ENCODE peak calls at places on chromosomes 13 and 19, in nine cellular contexts. R is endothelial cell, W is body of pancreas, S is NCI-H774, V is heart right ventricle, C is thoracic aorta, Z is T-helper 9 cell, T is NCI-H748 treated with DMSO at 0.1 percent for 48 hours, O is aorta. J is an unnamed sample.

GRCh38 chr13:114123448-114123847 is 9.0 kb downstream of the RASA3 start:
- DNase-seq in R (no peak), W (no peak), S (no peak), V (no peak), C (no peak), Z (no peak), T (no peak), O (no peak), J (no peak)

GRCh38 chr19:49114630-49115363 is 627 bp downstream of the LIN7B start:
- DNase-seq in R (peak; percentile 56), W (peak; percentile 74), S (no peak), V (peak; percentile 71), C (no peak), Z (no peak), T (no peak), O (peak; percentile 86), J (no peak)

GRCh38 chr19:7539827-7540425 is 4.4 kb downstream of the PNPLA6 start:
- DNase-seq in R (no peak), W (no peak), S (no peak), V (no peak), C (no peak), Z (no peak), T (no peak), O (no peak), J (no peak)

GRCh38 chr19:16834747-16835146 is 5.5 kb downstream of the SIN3B start:
- DNase-seq in R (no peak), W (no peak), S (no peak), V (no peak), C (no peak), Z (no peak), T (no peak), O (no peak), J (no peak)

GRCh38 chr13:98813993-98814392 is 61.5 kb upstream of the SLC15A1 start:
- DNase-seq in R (no peak), W (no peak), S (no peak), V (no peak), C (no peak), Z (no peak), T (no peak), O (no peak), J (no peak)

GRCh38 chr19:11451327-11451941 is 16.0 kb downstream of the PRKCSH start:
- DNase-seq in R (no peak), W (no peak), S (no peak), V (no peak), C (no peak), Z (no peak), T (no peak), O (no peak), J (no peak)

GRCh38 chr19:17348700-17349099 is 11.3 kb downstream of the GTPBP3 start:
- DNase-seq in R (peak; percentile 45), W (no peak), S (peak; percentile 58), V (peak; percentile 77), C (peak; percentile 51), Z (no peak), T (no peak), O (peak; percentile 90), J (no peak)

GRCh38 chr19:12996542-12997094 is 1.3 kb downstream of the NFIX start:
- DNase-seq in R (no peak), W (peak; percentile 52), S (no peak), V (peak; percentile 66), C (no peak), Z (no peak), T (no peak), O (no peak), J (no peak)

GRCh38 chr13:30400376-30400775 is 21.9 kb upstream of the UBE2L5 start:
- DNase-seq in R (no peak), W (no peak), S (no peak), V (no peak), C (no peak), Z (no peak), T (no peak), O (no peak), J (no peak)

GRCh38 chr13:76717092-76717491 is 169.1 kb downstream of the KCTD12 start:
- DNase-seq in R (no peak), W (no peak), S (no peak), V (no peak), C (no peak), Z (no peak), T (no peak), O (no peak), J (no peak)

GRCh38 chr19:1266818-1267440 is 2.2 kb upstream of the CIRBP start:
- DNase-seq in R (peak; percentile 89), W (peak; percentile 65), S (peak; percentile 50), V (peak; percentile 84), C (no peak), Z (peak; percentile 72), T (no peak), O (peak; percentile 82), J (no peak)

GRCh38 chr19:13149628-13150186 is 468 bp downstream of the STX10 start:
- DNase-seq in R (peak; percentile 66), W (peak; percentile 70), S (no peak), V (peak; percentile 58), C (no peak), Z (no peak), T (no peak), O (peak; percentile 82), J (no peak)

GRCh38 chr13:36965767-36966166 is 33.4 kb downstream of the ALG5 start:
- DNase-seq in R (no peak), W (no peak), S (no peak), V (no peak), C (no peak), Z (no peak), T (no peak), O (no peak), J (no peak)

GRCh38 chr13:109678459-109678858 is 107.9 kb downstream of the IRS2 start:
- DNase-seq in R (no peak), W (no peak), S (no peak), V (no peak), C (no peak), Z (no peak), T (no peak), O (no peak), J (no peak)

GRCh38 chr19:13212759-13213330 is 62.6 kb downstream of the IER2 start:
- DNase-seq in R (peak; percentile 61), W (peak; percentile 59), S (peak; percentile 2), V (peak; percentile 67), C (no peak), Z (peak; percentile 75), T (no peak), O (peak; percentile 72), J (peak; percentile 30)

GRCh38 chr19:15672580-15673175 is at the start of gene CYP4F12:
- DNase-seq in R (no peak), W (peak; percentile 60), S (peak; percentile 19), V (peak; percentile 92), C (no peak), Z (no peak), T (no peak), O (peak; percentile 86), J (peak; percentile 46)

GRCh38 chr13:114057131-114058050 is 75.0 kb downstream of the RASA3 start:
- DNase-seq in R (no peak), W (no peak), S (peak; percentile 37), V (no peak), C (no peak), Z (no peak), T (no peak), O (no peak), J (no peak)

GRCh38 chr19:50639121-50640112 is at the start of gene SYT3:
- DNase-seq in R (no peak), W (peak; percentile 52), S (no peak), V (peak; percentile 50), C (no peak), Z (no peak), T (peak; percentile 49), O (no peak), J (no peak)

GRCh38 chr13:59643239-59643865 is 520.4 kb downstream of the DIAPH3 start:
- DNase-seq in R (no peak), W (no peak), S (no peak), V (no peak), C (no peak), Z (no peak), T (no peak), O (no peak), J (no peak)

GRCh38 chr13:110006304-110006703 is 219.9 kb upstream of the IRS2 start:
- DNase-seq in R (no peak), W (no peak), S (peak; percentile 93), V (no peak), C (no peak), Z (no peak), T (no peak), O (no peak), J (peak; percentile 88)

GRCh38 chr13:50509771-50510441 is 333.6 kb downstream of the DLEU7 start:
- DNase-seq in R (no peak), W (no peak), S (no peak), V (no peak), C (no peak), Z (no peak), T (no peak), O (no peak), J (no peak)

GRCh38 chr19:632228-633067 is 889 bp downstream of the POLRMT start:
- DNase-seq in R (peak; percentile 51), W (no peak), S (no peak), V (no peak), C (no peak), Z (no peak), T (no peak), O (no peak), J (no peak)

GRCh38 chr19:27717825-27718224 is 1495.1 kb downstream of the UQCRFS1 start:
- DNase-seq in R (no peak), W (no peak), S (no peak), V (no peak), C (no peak), Z (no peak), T (no peak), O (no peak), J (no peak)

GRCh38 chr19:42635233-42635539 is 40.5 kb upstream of the CEACAM8 start:
- DNase-seq in R (no peak), W (no peak), S (no peak), V (no peak), C (no peak), Z (no peak), T (no peak), O (no peak), J (no peak)

GRCh38 chr19:44741841-44742352 is 6.6 kb upstream of the BCL3 start:
- DNase-seq in R (no peak), W (peak; percentile 100), S (no peak), V (peak; percentile 99), C (peak; percentile 96), Z (no peak), T (no peak), O (peak; percentile 99), J (peak; percentile 97)

GRCh38 chr13:74978596-74978995 is 503.4 kb downstream of the TBC1D4 start:
- DNase-seq in R (no peak), W (no peak), S (no peak), V (no peak), C (no peak), Z (no peak), T (no peak), O (no peak), J (no peak)

GRCh38 chr13:109917422-109917821 is 131.0 kb upstream of the IRS2 start:
- DNase-seq in R (no peak), W (no peak), S (no peak), V (no peak), C (no peak), Z (no peak), T (no peak), O (no peak), J (no peak)

GRCh38 chr13:75704942-75705320 is 68.8 kb downstream of the LMO7 start:
- DNase-seq in R (no peak), W (peak; percentile 71), S (no peak), V (no peak), C (no peak), Z (no peak), T (no peak), O (no peak), J (peak; percentile 51)

GRCh38 chr13:35930665-35931631 is 200.2 kb downstream of the DCLK1 start:
- DNase-seq in R (no peak), W (no peak), S (no peak), V (no peak), C (no peak), Z (no peak), T (no peak), O (no peak), J (no peak)

GRCh38 chr19:8045872-8046568 is 6.5 kb upstream of the CCL25 start:
- DNase-seq in R (no peak), W (no peak), S (no peak), V (no peak), C (no peak), Z (no peak), T (no peak), O (no peak), J (no peak)

GRCh38 chr13:19981685-19982238 is 23.2 kb downstream of the ZMYM2 start:
- DNase-seq in R (no peak), W (no peak), S (no peak), V (no peak), C (no peak), Z (no peak), T (no peak), O (no peak), J (no peak)

J was measured in breast epithelium.